ENCODE peak calls at places on chromosomes 13 and 19, in four cellular contexts. J is psoas muscle, Q is heart right ventricle, U is esophagus squamous epithelium. L is an unnamed sample.

GRCh38 chr13:96460571-96460970 is 370.7 kb downstream of the HS6ST3 start:
- DNase-seq in Q (no peak), J (no peak), U (no peak), L (no peak)

GRCh38 chr19:49758292-49758691 is 4.8 kb downstream of the TSKS start:
- DNase-seq in U (no peak), Q (no peak), J (no peak), L (no peak)

GRCh38 chr13:28744091-28744536 is 25.3 kb upstream of the SLC46A3 start:
- DNase-seq in U (no peak), J (no peak), Q (no peak), L (no peak)

GRCh38 chr19:2613507-2614295 is 88.8 kb downstream of the GNG7 start:
- DNase-seq in J (peak), Q (peak), U (no peak), L (no peak)

GRCh38 chr19:38889803-38890202 is 9.6 kb downstream of the SIRT2 start:
- DNase-seq in J (no peak), U (no peak), Q (no peak), L (no peak)

GRCh38 chr19:42111384-42111783 is 20.9 kb downstream of the POU2F2 start:
- DNase-seq in U (no peak), Q (no peak), J (no peak), L (no peak)

GRCh38 chr13:47904891-47905290 is 96.2 kb downstream of the SUCLA2 start:
- DNase-seq in J (no peak), Q (no peak), U (no peak), L (no peak)

GRCh38 chr13:48531416-48532145 is 1.3 kb downstream of the RCBTB2 start:
- DNase-seq in J (no peak), Q (no peak), U (no peak), L (no peak)

GRCh38 chr19:53982611-53983010 is 8.8 kb upstream of the CACNG6 start:
- DNase-seq in Q (peak), U (no peak), J (peak), L (peak)

GRCh38 chr13:83449666-83450395 is 432.4 kb downstream of the SLITRK1 start:
- DNase-seq in J (no peak), U (no peak), Q (no peak), L (no peak)

GRCh38 chr19:49415102-49415809 is 8.0 kb downstream of the PTH2 start:
- DNase-seq in J (no peak), Q (no peak), U (no peak), L (no peak)

GRCh38 chr13:114063545-114064515 is 68.6 kb downstream of the RASA3 start:
- DNase-seq in U (no peak), J (peak), Q (peak), L (no peak)

GRCh38 chr19:52270266-52270885 is 989 bp downstream of the ZNF766 start:
- DNase-seq in J (no peak), Q (no peak), U (no peak), L (no peak)

GRCh38 chr13:23549724-23550123 is 20.5 kb upstream of the TNFRSF19 start:
- DNase-seq in J (no peak), Q (no peak), U (no peak), L (no peak)

GRCh38 chr13:77300176-77301141 is 26.4 kb downstream of the MYCBP2 start:
- DNase-seq in Q (no peak), J (no peak), U (no peak), L (no peak)

GRCh38 chr19:8569066-8569761 is 8.0 kb downstream of the MYO1F start:
- DNase-seq in U (no peak), J (no peak), Q (no peak), L (no peak)

GRCh38 chr13:74144269-74144668 is 10.1 kb upstream of the KLF12 start:
- DNase-seq in Q (no peak), U (no peak), J (no peak), L (no peak)

GRCh38 chr13:51767100-51767499 is 36.9 kb downstream of the DHRS12 start:
- DNase-seq in Q (no peak), J (no peak), U (no peak), L (no peak)

GRCh38 chr19:45385392-45386221 is 15.2 kb upstream of the ERCC2 start:
- DNase-seq in Q (no peak), J (no peak), U (no peak), L (no peak)

GRCh38 chr19:1210227-1210538 is 4.6 kb downstream of the STK11 start:
- DNase-seq in J (no peak), Q (no peak), U (no peak), L (no peak)

GRCh38 chr13:32255744-32256120 is 59.4 kb downstream of the ZAR1L start:
- DNase-seq in U (no peak), J (no peak), Q (no peak), L (no peak)

GRCh38 chr19:52946322-52947310 is 16.1 kb downstream of the ZNF816 start:
- DNase-seq in U (no peak), Q (peak), J (no peak), L (peak)

GRCh38 chr13:85286081-85286480 is 513.1 kb downstream of the SLITRK6 start:
- DNase-seq in U (no peak), Q (no peak), J (no peak), L (no peak)

GRCh38 chr19:35779033-35779432 is 3.7 kb downstream of the ARHGAP33 start:
- DNase-seq in J (no peak), U (no peak), Q (no peak), L (no peak)

GRCh38 chr19:43776285-43776684 is 4.5 kb downstream of the KCNN4 start:
- DNase-seq in U (no peak), J (peak), Q (no peak), L (no peak)

GRCh38 chr19:45115809-45116615 is 23.0 kb downstream of the PPP1R37 start:
- DNase-seq in J (peak), Q (no peak), U (no peak), L (no peak)

GRCh38 chr19:4399871-4400768 is at the start of gene SH3GL1:
- DNase-seq in U (peak), J (peak), Q (peak), L (peak)

GRCh38 chr13:51626749-51627148 is 42.5 kb downstream of the WDFY2 start:
- DNase-seq in Q (no peak), J (no peak), U (no peak), L (no peak)

GRCh38 chr19:39038098-39038497 is 5.7 kb upstream of the FBXO27 start:
- DNase-seq in U (no peak), J (no peak), Q (no peak), L (no peak)

GRCh38 chr19:3053218-3053621 is 9.1 kb downstream of the TLE5 start:
- DNase-seq in Q (no peak), J (no peak), U (no peak), L (no peak)

DNA sequence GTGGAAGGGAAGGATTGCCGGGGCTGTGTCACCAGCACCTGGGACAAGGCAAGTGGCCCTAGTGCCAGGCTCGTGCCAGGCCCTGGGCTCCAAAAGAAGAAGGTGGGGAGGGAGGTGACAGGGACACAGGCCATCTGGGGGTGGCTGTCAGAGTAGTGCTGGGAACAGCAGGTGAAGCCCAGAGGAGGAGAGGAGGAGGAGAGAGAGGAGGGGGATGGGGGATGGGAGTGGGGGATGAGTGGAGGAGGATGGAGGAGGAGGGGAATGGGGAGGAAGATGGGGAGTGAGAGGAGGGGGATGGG is 18.7 kb downstream of the LSM4 start:
- DNase-seq in U (no peak), J (peak), Q (peak), L (no peak)
- TF ChIP-seq CTCF in U (no peak), J (no peak), Q (no peak), L (no peak)

DNA sequence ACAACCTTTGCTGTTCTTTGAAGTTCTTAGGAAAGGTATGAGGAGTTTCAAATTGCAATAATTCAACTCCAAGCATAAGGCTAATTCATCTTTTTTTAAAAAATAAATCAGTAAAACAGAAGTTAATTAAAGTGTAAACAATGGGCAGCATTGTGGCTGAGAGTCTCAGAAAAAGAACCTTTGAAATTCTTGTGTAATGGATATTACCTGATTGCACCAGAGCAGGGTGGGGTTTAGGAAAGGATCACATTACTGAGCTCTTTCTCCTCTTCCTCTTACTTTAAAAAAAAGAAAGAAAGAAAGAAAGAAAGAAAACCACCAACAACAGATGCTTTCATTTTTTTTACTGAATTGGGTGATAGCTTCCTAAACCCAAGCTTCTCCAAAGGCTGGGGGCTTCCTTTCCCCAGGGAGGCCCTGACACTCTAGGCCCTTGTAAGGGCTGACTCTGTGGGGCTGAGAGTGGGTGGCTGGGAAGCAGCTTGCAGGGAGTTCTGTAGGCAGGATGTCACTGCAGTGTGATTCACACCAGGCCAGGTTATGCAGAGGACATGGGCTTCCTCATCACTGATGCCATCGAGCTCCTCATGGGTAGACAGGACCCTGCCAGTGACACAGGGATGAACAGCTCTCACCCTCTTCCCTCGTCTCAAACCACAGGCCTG is 564.5 kb downstream of the FGF9 start:
- DNase-seq in Q (no peak), J (no peak), U (no peak), L (no peak)
- TF ChIP-seq CTCF in Q (no peak), J (no peak), U (no peak), L (no peak)

DNA sequence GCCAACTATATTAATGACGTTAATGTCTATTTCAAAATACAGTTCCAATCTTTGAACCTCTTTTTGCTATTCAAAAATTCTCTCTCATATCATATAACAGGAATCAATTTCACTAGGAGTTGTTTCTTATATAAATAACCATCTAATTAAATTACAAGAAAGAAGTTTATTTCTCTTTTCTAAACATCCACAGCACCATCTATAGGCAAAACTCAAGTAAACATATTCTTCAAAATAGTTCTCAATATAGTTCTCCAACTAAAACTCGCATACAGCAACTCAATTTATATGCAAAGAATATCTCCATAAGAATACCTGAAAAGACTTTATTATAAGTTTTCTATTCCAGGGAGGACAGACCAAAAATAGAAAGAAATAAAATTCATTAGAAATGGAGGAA is 65.6 kb downstream of the RBM26 start:
- DNase-seq in U (no peak), Q (no peak), J (no peak), L (no peak)
- TF ChIP-seq CTCF in U (no peak), Q (no peak), J (no peak), L (peak)

GRCh38 chr19:15977193-15977592 is 28.4 kb downstream of the OR10H4 start:
- DNase-seq in Q (no peak), J (no peak), U (no peak), L (no peak)

DNA sequence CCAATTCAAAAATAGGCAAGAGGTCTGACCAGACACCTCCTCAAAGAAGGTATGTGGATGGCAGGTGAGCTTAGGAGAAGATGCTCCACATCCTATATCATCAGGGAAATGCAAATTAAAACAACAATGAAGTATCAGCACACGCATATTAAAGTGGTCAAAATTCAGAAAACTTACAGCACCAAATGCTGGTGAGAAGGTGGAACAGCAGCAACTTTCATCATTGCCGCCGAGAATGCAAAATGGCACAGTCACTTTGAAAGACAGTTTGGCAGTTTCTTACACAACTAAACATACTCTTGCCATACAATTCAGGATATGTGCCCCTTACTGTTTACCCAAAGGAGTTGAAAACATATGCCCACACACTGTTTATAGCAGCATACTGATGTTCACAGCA is 22.4 kb downstream of the OR10H4 start:
- DNase-seq in J (no peak), U (no peak), Q (no peak), L (no peak)
- TF ChIP-seq CTCF in J (no peak), U (no peak), Q (no peak), L (no peak)

GRCh38 chr13:106033634-106034033 is 501.8 kb downstream of the EFNB2 start:
- DNase-seq in Q (no peak), U (no peak), J (no peak), L (no peak)
- TF ChIP-seq CTCF in Q (no peak), U (no peak), J (no peak), L (peak)

GRCh38 chr19:10508036-10508435 is 4.9 kb upstream of the KEAP1 start:
- DNase-seq in Q (no peak), J (no peak), U (no peak), L (no peak)

GRCh38 chr19:10513223-10513622 is 4.0 kb downstream of the S1PR5 start:
- DNase-seq in J (no peak), U (no peak), Q (no peak), L (no peak)

GRCh38 chr19:10505583-10506229 is 2.5 kb upstream of the KEAP1 start:
- DNase-seq in U (no peak), J (peak), Q (peak), L (peak)

GRCh38 chr19:10510301-10510802 is 6.9 kb downstream of the S1PR5 start:
- DNase-seq in Q (no peak), U (no peak), J (no peak), L (peak)

DNA sequence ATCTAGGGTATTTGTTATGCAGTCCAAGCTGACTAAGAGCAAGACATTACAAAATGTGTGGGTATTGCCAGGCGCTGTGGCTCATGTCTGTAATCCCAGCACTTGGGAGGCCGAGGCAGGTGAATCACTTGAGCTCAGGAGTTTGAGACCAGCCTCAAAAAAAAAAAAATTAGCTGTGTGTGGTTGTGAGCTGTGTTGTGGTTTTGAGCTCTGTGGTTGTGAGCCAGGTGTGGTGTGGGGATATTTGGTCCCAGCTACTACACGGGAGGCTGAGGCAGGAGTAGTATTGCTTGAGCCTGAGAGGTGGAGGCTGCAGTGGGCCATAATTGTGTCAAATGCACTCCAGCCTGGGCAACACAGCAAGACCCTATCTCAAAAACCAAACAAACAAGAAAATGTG is 5.6 kb upstream of the KEAP1 start:
- DNase-seq in Q (no peak), J (no peak), U (no peak), L (no peak)
- TF ChIP-seq CTCF in Q (no peak), J (no peak), U (no peak), L (no peak)

DNA sequence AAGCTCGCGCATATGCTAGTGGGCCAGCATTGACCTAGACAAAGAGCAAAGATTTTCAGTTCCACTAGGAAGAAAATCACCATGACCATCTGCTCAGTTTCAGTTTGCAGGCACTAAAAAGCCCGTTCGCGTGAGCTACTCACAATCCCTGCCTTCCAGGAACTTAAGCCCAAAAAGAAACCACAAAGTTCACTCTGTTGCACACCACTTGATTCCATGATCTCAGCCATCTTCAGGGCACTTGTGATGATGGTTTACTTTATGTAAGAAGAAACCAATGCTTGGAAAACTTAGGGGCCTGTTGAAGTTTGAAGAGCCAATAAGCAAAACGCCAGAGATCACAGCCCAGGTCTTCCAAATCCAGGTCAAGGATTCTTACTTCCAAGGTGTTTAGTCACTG is 45.0 kb upstream of the SLC15A1 start:
- DNase-seq in J (no peak), U (no peak), Q (no peak), L (no peak)
- TF ChIP-seq CTCF in J (no peak), U (no peak), Q (no peak), L (no peak)

GRCh38 chr19:34601071-34601470 is 75.9 kb downstream of the SCGB2B2 start:
- DNase-seq in J (no peak), Q (no peak), U (no peak), L (no peak)
- TF ChIP-seq CTCF in J (no peak), Q (no peak), U (no peak), L (no peak)

GRCh38 chr13:103762523-103762922 is 696.3 kb upstream of the SLC10A2 start:
- DNase-seq in J (no peak), U (no peak), Q (no peak), L (no peak)
- TF ChIP-seq CTCF in J (no peak), U (no peak), Q (no peak), L (no peak)

L was measured in progenitor cell of endocrine pancreas.